ENCODE peak calls at places on chromosome 10, in seven cellular contexts. One of them, this sample, is unnamed.

GRCh38 chr10:93221171-93221496 is 147.4 kb downstream of the CYP26A1 start:
- DNase-seq in mesenteric fat pad: no peak
- DNase-seq in T-helper 17 cell: no peak
- DNase-seq in germinal center: no peak
- DNase-seq in posterior vena cava: no peak
- DNase-seq in HTR-8/SVneo: no peak
- DNase-seq in neuronal stem cell: no peak
- DNase-seq in this sample: no peak

GRCh38 chr10:128036746-128037542 is 89.3 kb downstream of the MKI67 start:
- DNase-seq in mesenteric fat pad: no peak
- DNase-seq in T-helper 17 cell: no peak
- DNase-seq in germinal center: no peak
- DNase-seq in posterior vena cava: peak
- DNase-seq in HTR-8/SVneo: peak
- DNase-seq in neuronal stem cell: no peak
- DNase-seq in this sample: no peak

GRCh38 chr10:132595021-132595420 is 57.4 kb downstream of the INPP5A start:
- DNase-seq in mesenteric fat pad: no peak
- DNase-seq in T-helper 17 cell: no peak
- DNase-seq in germinal center: no peak
- DNase-seq in posterior vena cava: no peak
- DNase-seq in HTR-8/SVneo: no peak
- DNase-seq in neuronal stem cell: no peak
- DNase-seq in this sample: no peak

GRCh38 chr10:30538086-30538485 is 91.5 kb downstream of the LYZL2 start:
- DNase-seq in mesenteric fat pad: no peak
- DNase-seq in T-helper 17 cell: no peak
- DNase-seq in germinal center: no peak
- DNase-seq in posterior vena cava: no peak
- DNase-seq in HTR-8/SVneo: no peak
- DNase-seq in neuronal stem cell: no peak
- DNase-seq in this sample: no peak

GRCh38 chr10:107141539-107142061 is 22.9 kb downstream of the SORCS1 start:
- DNase-seq in mesenteric fat pad: no peak
- DNase-seq in T-helper 17 cell: no peak
- DNase-seq in germinal center: no peak
- DNase-seq in posterior vena cava: no peak
- DNase-seq in HTR-8/SVneo: no peak
- DNase-seq in neuronal stem cell: no peak
- DNase-seq in this sample: no peak

GRCh38 chr10:84360634-84361365 is 32.4 kb downstream of the CCSER2 start:
- DNase-seq in mesenteric fat pad: no peak
- DNase-seq in T-helper 17 cell: no peak
- DNase-seq in germinal center: no peak
- DNase-seq in posterior vena cava: no peak
- DNase-seq in HTR-8/SVneo: no peak
- DNase-seq in neuronal stem cell: no peak
- DNase-seq in this sample: no peak

GRCh38 chr10:86956841-86957448 is 470 bp downstream of the MMRN2 start:
- DNase-seq in mesenteric fat pad: no peak
- DNase-seq in T-helper 17 cell: no peak
- DNase-seq in germinal center: no peak
- DNase-seq in posterior vena cava: peak
- DNase-seq in HTR-8/SVneo: no peak
- DNase-seq in neuronal stem cell: no peak
- DNase-seq in this sample: no peak

GRCh38 chr10:6525599-6526160 is 54.4 kb downstream of the PRKCQ start:
- DNase-seq in mesenteric fat pad: no peak
- DNase-seq in T-helper 17 cell: no peak
- DNase-seq in germinal center: no peak
- DNase-seq in posterior vena cava: no peak
- DNase-seq in HTR-8/SVneo: no peak
- DNase-seq in neuronal stem cell: no peak
- DNase-seq in this sample: no peak

GRCh38 chr10:14534152-14534551 is 203.4 kb upstream of the FRMD4A start:
- DNase-seq in mesenteric fat pad: no peak
- DNase-seq in T-helper 17 cell: no peak
- DNase-seq in germinal center: no peak
- DNase-seq in posterior vena cava: no peak
- DNase-seq in HTR-8/SVneo: no peak
- DNase-seq in neuronal stem cell: no peak
- DNase-seq in this sample: no peak

GRCh38 chr10:28241766-28242399 is 61.0 kb downstream of the MPP7 start:
- DNase-seq in mesenteric fat pad: no peak
- DNase-seq in T-helper 17 cell: no peak
- DNase-seq in germinal center: peak
- DNase-seq in posterior vena cava: no peak
- DNase-seq in HTR-8/SVneo: peak
- DNase-seq in neuronal stem cell: peak
- DNase-seq in this sample: peak

GRCh38 chr10:63976538-63976937 is 455.3 kb downstream of the REEP3 start:
- DNase-seq in mesenteric fat pad: no peak
- DNase-seq in T-helper 17 cell: no peak
- DNase-seq in germinal center: peak
- DNase-seq in posterior vena cava: peak
- DNase-seq in HTR-8/SVneo: peak
- DNase-seq in neuronal stem cell: peak
- DNase-seq in this sample: peak

GRCh38 chr10:2188371-2188770 is 451.0 kb upstream of the ADARB2 start:
- DNase-seq in mesenteric fat pad: no peak
- DNase-seq in T-helper 17 cell: no peak
- DNase-seq in germinal center: no peak
- DNase-seq in posterior vena cava: no peak
- DNase-seq in HTR-8/SVneo: no peak
- DNase-seq in neuronal stem cell: no peak
- DNase-seq in this sample: no peak

GRCh38 chr10:58220769-58221448 is 46.8 kb downstream of the IPMK start:
- DNase-seq in mesenteric fat pad: no peak
- DNase-seq in T-helper 17 cell: no peak
- DNase-seq in germinal center: no peak
- DNase-seq in posterior vena cava: no peak
- DNase-seq in HTR-8/SVneo: no peak
- DNase-seq in neuronal stem cell: no peak
- DNase-seq in this sample: no peak

GRCh38 chr10:110273474-110273873 is 31.2 kb downstream of the SMNDC1 start:
- DNase-seq in mesenteric fat pad: no peak
- DNase-seq in T-helper 17 cell: no peak
- DNase-seq in germinal center: no peak
- DNase-seq in posterior vena cava: peak
- DNase-seq in HTR-8/SVneo: peak
- DNase-seq in neuronal stem cell: no peak
- DNase-seq in this sample: no peak

GRCh38 chr10:100747061-100747825 is 1.9 kb downstream of the PAX2 start:
- DNase-seq in mesenteric fat pad: peak
- DNase-seq in T-helper 17 cell: no peak
- DNase-seq in germinal center: no peak
- DNase-seq in posterior vena cava: peak
- DNase-seq in HTR-8/SVneo: no peak
- DNase-seq in neuronal stem cell: no peak
- DNase-seq in this sample: no peak

GRCh38 chr10:80444646-80445319 is 9.3 kb upstream of the TSPAN14 start:
- DNase-seq in mesenteric fat pad: no peak
- DNase-seq in T-helper 17 cell: no peak
- DNase-seq in germinal center: peak
- DNase-seq in posterior vena cava: peak
- DNase-seq in HTR-8/SVneo: peak
- DNase-seq in neuronal stem cell: peak
- DNase-seq in this sample: peak

GRCh38 chr10:1434202-1434601 is 303.1 kb downstream of the ADARB2 start:
- DNase-seq in mesenteric fat pad: no peak
- DNase-seq in T-helper 17 cell: no peak
- DNase-seq in germinal center: no peak
- DNase-seq in posterior vena cava: no peak
- DNase-seq in HTR-8/SVneo: no peak
- DNase-seq in neuronal stem cell: no peak
- DNase-seq in this sample: no peak

GRCh38 chr10:24618401-24618800 is 105.3 kb downstream of the ARHGAP21 start:
- DNase-seq in mesenteric fat pad: no peak
- DNase-seq in T-helper 17 cell: no peak
- DNase-seq in germinal center: no peak
- DNase-seq in posterior vena cava: no peak
- DNase-seq in HTR-8/SVneo: no peak
- DNase-seq in neuronal stem cell: no peak
- DNase-seq in this sample: no peak

GRCh38 chr10:75660833-75661232 is 229.4 kb downstream of the LRMDA start:
- DNase-seq in mesenteric fat pad: no peak
- DNase-seq in T-helper 17 cell: no peak
- DNase-seq in germinal center: no peak
- DNase-seq in posterior vena cava: no peak
- DNase-seq in HTR-8/SVneo: no peak
- DNase-seq in neuronal stem cell: no peak
- DNase-seq in this sample: no peak

GRCh38 chr10:3482200-3482993 is 302.6 kb downstream of the KLF6 start:
- DNase-seq in mesenteric fat pad: no peak
- DNase-seq in T-helper 17 cell: no peak
- DNase-seq in germinal center: no peak
- DNase-seq in posterior vena cava: no peak
- DNase-seq in HTR-8/SVneo: peak
- DNase-seq in neuronal stem cell: peak
- DNase-seq in this sample: peak

GRCh38 chr10:7533657-7534479 is 123.0 kb upstream of the SFMBT2 start:
- DNase-seq in mesenteric fat pad: no peak
- DNase-seq in T-helper 17 cell: no peak
- DNase-seq in germinal center: no peak
- DNase-seq in posterior vena cava: no peak
- DNase-seq in HTR-8/SVneo: no peak
- DNase-seq in neuronal stem cell: no peak
- DNase-seq in this sample: no peak

GRCh38 chr10:116769791-116770190 is 27.4 kb upstream of the HSPA12A start:
- DNase-seq in mesenteric fat pad: peak
- DNase-seq in T-helper 17 cell: no peak
- DNase-seq in germinal center: no peak
- DNase-seq in posterior vena cava: no peak
- DNase-seq in HTR-8/SVneo: no peak
- DNase-seq in neuronal stem cell: no peak
- DNase-seq in this sample: no peak

GRCh38 chr10:18214692-18215563 is 74.7 kb downstream of the CACNB2 start:
- DNase-seq in mesenteric fat pad: no peak
- DNase-seq in T-helper 17 cell: no peak
- DNase-seq in germinal center: peak
- DNase-seq in posterior vena cava: no peak
- DNase-seq in HTR-8/SVneo: peak
- DNase-seq in neuronal stem cell: peak
- DNase-seq in this sample: peak

GRCh38 chr10:11381511-11381910 is 229.9 kb downstream of the USP6NL start:
- DNase-seq in mesenteric fat pad: no peak
- DNase-seq in T-helper 17 cell: no peak
- DNase-seq in germinal center: no peak
- DNase-seq in posterior vena cava: peak
- DNase-seq in HTR-8/SVneo: no peak
- DNase-seq in neuronal stem cell: no peak
- DNase-seq in this sample: no peak

GRCh38 chr10:72816565-72816964 is 77.0 kb upstream of the OIT3 start:
- DNase-seq in mesenteric fat pad: no peak
- DNase-seq in T-helper 17 cell: no peak
- DNase-seq in germinal center: no peak
- DNase-seq in posterior vena cava: no peak
- DNase-seq in HTR-8/SVneo: no peak
- DNase-seq in neuronal stem cell: no peak
- DNase-seq in this sample: no peak

GRCh38 chr10:25130911-25131310 is 43.9 kb upstream of the GPR158 start:
- DNase-seq in mesenteric fat pad: no peak
- DNase-seq in T-helper 17 cell: no peak
- DNase-seq in germinal center: no peak
- DNase-seq in posterior vena cava: no peak
- DNase-seq in HTR-8/SVneo: no peak
- DNase-seq in neuronal stem cell: no peak
- DNase-seq in this sample: no peak

GRCh38 chr10:78411716-78412115 is 378.1 kb downstream of the RPS24 start:
- DNase-seq in mesenteric fat pad: peak
- DNase-seq in T-helper 17 cell: no peak
- DNase-seq in germinal center: no peak
- DNase-seq in posterior vena cava: no peak
- DNase-seq in HTR-8/SVneo: no peak
- DNase-seq in neuronal stem cell: no peak
- DNase-seq in this sample: no peak

GRCh38 chr10:15661574-15661973 is 58.1 kb downstream of the ITGA8 start:
- DNase-seq in mesenteric fat pad: no peak
- DNase-seq in T-helper 17 cell: no peak
- DNase-seq in germinal center: no peak
- DNase-seq in posterior vena cava: no peak
- DNase-seq in HTR-8/SVneo: no peak
- DNase-seq in neuronal stem cell: no peak
- DNase-seq in this sample: no peak

GRCh38 chr10:88792656-88793055 is 9.9 kb upstream of the LIPM start:
- DNase-seq in mesenteric fat pad: no peak
- DNase-seq in T-helper 17 cell: no peak
- DNase-seq in germinal center: no peak
- DNase-seq in posterior vena cava: no peak
- DNase-seq in HTR-8/SVneo: no peak
- DNase-seq in neuronal stem cell: no peak
- DNase-seq in this sample: no peak

GRCh38 chr10:132807621-132808049 is 21.7 kb upstream of the NKX6-2 start:
- DNase-seq in mesenteric fat pad: no peak
- DNase-seq in T-helper 17 cell: no peak
- DNase-seq in germinal center: no peak
- DNase-seq in posterior vena cava: no peak
- DNase-seq in HTR-8/SVneo: no peak
- DNase-seq in neuronal stem cell: no peak
- DNase-seq in this sample: no peak

GRCh38 chr10:44947356-44948152 is 12.0 kb upstream of the RASSF4 start:
- DNase-seq in mesenteric fat pad: peak
- DNase-seq in T-helper 17 cell: no peak
- DNase-seq in germinal center: no peak
- DNase-seq in posterior vena cava: no peak
- DNase-seq in HTR-8/SVneo: no peak
- DNase-seq in neuronal stem cell: no peak
- DNase-seq in this sample: no peak

GRCh38 chr10:129924375-129925085 is 39.5 kb downstream of the EBF3 start:
- DNase-seq in mesenteric fat pad: peak
- DNase-seq in T-helper 17 cell: no peak
- DNase-seq in germinal center: no peak
- DNase-seq in posterior vena cava: peak
- DNase-seq in HTR-8/SVneo: no peak
- DNase-seq in neuronal stem cell: no peak
- DNase-seq in this sample: no peak

GRCh38 chr10:86198271-86198670 is 168.3 kb downstream of the GRID1 start:
- DNase-seq in mesenteric fat pad: peak
- DNase-seq in T-helper 17 cell: no peak
- DNase-seq in germinal center: no peak
- DNase-seq in posterior vena cava: no peak
- DNase-seq in HTR-8/SVneo: no peak
- DNase-seq in neuronal stem cell: no peak
- DNase-seq in this sample: no peak

GRCh38 chr10:63866747-63867140 is 345.5 kb downstream of the REEP3 start:
- DNase-seq in mesenteric fat pad: no peak
- DNase-seq in T-helper 17 cell: no peak
- DNase-seq in germinal center: peak
- DNase-seq in posterior vena cava: no peak
- DNase-seq in HTR-8/SVneo: no peak
- DNase-seq in neuronal stem cell: no peak
- DNase-seq in this sample: peak

GRCh38 chr10:49369216-49370162 is 26.4 kb downstream of the DRGX start:
- DNase-seq in mesenteric fat pad: no peak
- DNase-seq in T-helper 17 cell: no peak
- DNase-seq in germinal center: no peak
- DNase-seq in posterior vena cava: peak
- DNase-seq in HTR-8/SVneo: no peak
- DNase-seq in neuronal stem cell: no peak
- DNase-seq in this sample: no peak

GRCh38 chr10:95242581-95243317 is 48.1 kb downstream of the PDLIM1 start:
- DNase-seq in mesenteric fat pad: no peak
- DNase-seq in T-helper 17 cell: no peak
- DNase-seq in germinal center: peak
- DNase-seq in posterior vena cava: no peak
- DNase-seq in HTR-8/SVneo: peak
- DNase-seq in neuronal stem cell: peak
- DNase-seq in this sample: peak

GRCh38 chr10:119401671-119402395 is 140.7 kb downstream of the RGS10 start:
- DNase-seq in mesenteric fat pad: no peak
- DNase-seq in T-helper 17 cell: no peak
- DNase-seq in germinal center: no peak
- DNase-seq in posterior vena cava: peak
- DNase-seq in HTR-8/SVneo: peak
- DNase-seq in neuronal stem cell: no peak
- DNase-seq in this sample: no peak